ENCODE peak calls at places on chromosomes 13 and 19, in seven cellular contexts. L, M, E, K, Y, P and I are unnamed samples. For H3K36me3 and H3K4me1, the result is how much of the 10 kb centered on the place peaks cover.

GRCh38 chr13:22154041-22154440 is 483.2 kb downstream of the FGF9 start:
- DNase-seq in L (no peak), M (no peak), E (no peak), K (no peak), Y (no peak), P (no peak), I (no peak)

GRCh38 chr13:20370815-20371421 is 138.8 kb upstream of the GJB6 start:
- DNase-seq in L (no peak), M (no peak), E (no peak), K (no peak), Y (no peak), P (no peak), I (no peak)

GRCh38 chr13:48570225-48570828 is 37.4 kb upstream of the RCBTB2 start:
- DNase-seq in L (no peak), M (no peak), E (no peak), K (no peak), Y (no peak), P (no peak), I (no peak)

GRCh38 chr19:10551698-10552301 is 8.1 kb downstream of the ATG4D start:
- DNase-seq in L (peak), M (no peak), E (no peak), K (no peak), Y (no peak), P (no peak), I (no peak)

GRCh38 chr13:67642638-67643037 is 412.5 kb upstream of the PCDH9 start:
- DNase-seq in L (no peak), M (no peak), E (no peak), K (no peak), Y (no peak), P (no peak), I (no peak)

GRCh38 chr13:36858285-36858684 is 39.3 kb downstream of the RFXAP start:
- DNase-seq in L (no peak), M (no peak), E (no peak), K (peak), Y (peak), P (no peak), I (no peak)

GRCh38 chr13:43785681-43786471 is 896 bp downstream of the ENOX1 start:
- DNase-seq in L (peak), M (peak), E (peak), K (peak), Y (peak), P (peak), I (peak)

GRCh38 chr13:51549050-51549449 is 35.2 kb upstream of the WDFY2 start:
- DNase-seq in L (peak), M (no peak), E (no peak), K (no peak), Y (no peak), P (no peak), I (peak)

GRCh38 chr19:55259540-55260210 is 858 bp upstream of the PPP6R1 start:
- DNase-seq in L (no peak), M (no peak), E (no peak), K (no peak), Y (no peak), P (no peak), I (no peak)

GRCh38 chr13:40776681-40777165 is 5.7 kb upstream of the MRPS31 start:
- DNase-seq in L (no peak), M (no peak), E (no peak), K (peak), Y (no peak), P (no peak), I (no peak)

GRCh38 chr19:3045885-3046603 is 16.3 kb downstream of the TLE5 start:
- DNase-seq in L (no peak), M (no peak), E (no peak), K (no peak), Y (peak), P (no peak), I (no peak)

GRCh38 chr19:43662487-43662886 is 7.5 kb downstream of the PLAUR start:
- DNase-seq in L (no peak), M (no peak), E (no peak), K (no peak), Y (peak), P (no peak), I (no peak)

GRCh38 chr19:2977686-2978466 is 512 bp downstream of the TLE6 start:
- DNase-seq in L (peak), M (no peak), E (no peak), K (no peak), Y (peak), P (no peak), I (no peak)

GRCh38 chr13:43473437-43473836 is 313.3 kb downstream of the ENOX1 start:
- DNase-seq in L (no peak), M (no peak), E (peak), K (no peak), Y (no peak), P (no peak), I (no peak)

GRCh38 chr19:5458420-5458819 is 3.2 kb downstream of the ZNRF4 start:
- DNase-seq in L (no peak), M (no peak), E (no peak), K (no peak), Y (no peak), P (no peak), I (no peak)

GRCh38 chr13:31424130-31424729 is 224.5 kb downstream of the B3GLCT start:
- DNase-seq in L (peak), M (peak), E (peak), K (peak), Y (peak), P (peak), I (peak)

GRCh38 chr19:57171551-57172081 is 4.3 kb upstream of the DUXA start:
- DNase-seq in L (peak), M (no peak), E (peak), K (peak), Y (peak), P (peak), I (no peak)

GRCh38 chr19:49687566-49688316 is 1.7 kb upstream of the ADM5 start:
- DNase-seq in L (no peak), M (no peak), E (no peak), K (no peak), Y (no peak), P (no peak), I (no peak)

GRCh38 chr19:50384685-50385535 is 763 bp downstream of the POLD1 start:
- DNase-seq in L (no peak), M (no peak), E (no peak), K (peak), Y (peak), P (no peak), I (peak)

GRCh38 chr13:73268306-73268705 is 209.5 kb downstream of the KLF5 start:
- DNase-seq in L (peak), M (no peak), E (no peak), K (peak), Y (no peak), P (no peak), I (no peak)

GRCh38 chr19:33641261-33641660 is 19.5 kb downstream of the CHST8 start:
- DNase-seq in L (no peak), M (no peak), E (no peak), K (no peak), Y (no peak), P (no peak), I (peak)

GRCh38 chr19:28023064-28023463 is 1189.9 kb downstream of the UQCRFS1 start:
- DNase-seq in L (no peak), M (no peak), E (no peak), K (peak), Y (no peak), P (no peak), I (no peak)

GRCh38 chr13:80337011-80337688 is 3.8 kb downstream of the SPRY2 start:
- DNase-seq in L (no peak), M (no peak), E (peak), K (peak), Y (no peak), P (no peak), I (no peak)

GRCh38 chr13:23871616-23872220 is 17.5 kb downstream of the MIPEP start:
- DNase-seq in L (no peak), M (no peak), E (no peak), K (peak), Y (peak), P (no peak), I (no peak)

GRCh38 chr13:36820222-36820621 is 1.2 kb downstream of the RFXAP start:
- DNase-seq in L (no peak), M (no peak), E (no peak), K (no peak), Y (no peak), P (no peak), I (no peak)

GRCh38 chr19:35080613-35081170 is 34.9 kb upstream of the FXYD3 start:
- DNase-seq in L (no peak), M (no peak), E (no peak), K (no peak), Y (no peak), P (no peak), I (no peak)

GRCh38 chr13:46476174-46476573 is 76.8 kb upstream of the LRCH1 start:
- DNase-seq in L (no peak), M (no peak), E (no peak), K (no peak), Y (no peak), P (no peak), I (no peak)

GRCh38 chr13:28705734-28706133 is 13.0 kb downstream of the SLC46A3 start:
- DNase-seq in L (no peak), M (no peak), E (no peak), K (no peak), Y (no peak), P (no peak), I (no peak)

GRCh38 chr13:80242728-80243427 is 98.0 kb downstream of the SPRY2 start:
- DNase-seq in L (no peak), M (no peak), E (no peak), K (no peak), Y (no peak), P (no peak), I (no peak)

GRCh38 chr19:18741566-18742121 is 49.5 kb downstream of the COMP start:
- DNase-seq in L (peak), M (no peak), E (no peak), K (no peak), Y (no peak), P (peak), I (peak)

GRCh38 chr13:45167611-45168554 is 33.0 kb downstream of the KCTD4 start:
- DNase-seq in L (peak), M (no peak), E (peak), K (peak), Y (no peak), P (peak), I (peak)

DNA sequence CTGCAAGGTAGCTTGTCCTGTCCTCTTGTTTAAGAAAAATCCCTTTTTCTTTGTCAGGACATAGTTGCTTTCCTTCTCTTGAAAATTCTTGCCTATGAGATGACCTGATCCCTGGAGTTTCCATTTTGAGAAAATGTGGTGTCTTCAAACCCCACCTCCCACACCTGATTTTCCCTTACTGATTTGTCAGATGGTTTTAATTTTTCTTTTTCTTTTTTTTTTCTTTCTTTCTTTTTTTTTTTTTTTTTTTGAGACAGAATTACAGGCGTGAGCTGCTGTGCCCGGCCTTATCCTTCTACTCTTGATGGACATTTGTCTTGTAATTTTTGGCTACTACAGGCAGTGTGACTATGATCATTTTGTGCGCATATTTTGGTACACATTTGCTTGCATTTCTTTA is 1.2 kb downstream of the ZNF345 start:
- DNase-seq in L (no peak), M (no peak), E (no peak), K (no peak), Y (no peak), P (no peak), I (no peak)
- H3K4me3 ChIP-seq in L (no peak), M (peak), E (no peak), K (peak), Y (peak), P (no peak), I (no peak)

GRCh38 chr19:54153731-54154326 is 5.7 kb downstream of the LENG1 start:
- DNase-seq in L (no peak), M (no peak), E (no peak), K (no peak), Y (no peak), P (no peak), I (no peak)

GRCh38 chr19:54154603-54155345 is 4.7 kb downstream of the LENG1 start:
- DNase-seq in L (no peak), M (no peak), E (no peak), K (peak), Y (no peak), P (no peak), I (no peak)

GRCh38 chr19:54156490-54156889 is 3.0 kb downstream of the LENG1 start:
- DNase-seq in L (no peak), M (no peak), E (no peak), K (no peak), Y (no peak), P (no peak), I (no peak)

GRCh38 chr19:54156953-54157352 is 2.6 kb downstream of the LENG1 start:
- DNase-seq in L (no peak), M (no peak), E (no peak), K (no peak), Y (no peak), P (no peak), I (no peak)

DNA sequence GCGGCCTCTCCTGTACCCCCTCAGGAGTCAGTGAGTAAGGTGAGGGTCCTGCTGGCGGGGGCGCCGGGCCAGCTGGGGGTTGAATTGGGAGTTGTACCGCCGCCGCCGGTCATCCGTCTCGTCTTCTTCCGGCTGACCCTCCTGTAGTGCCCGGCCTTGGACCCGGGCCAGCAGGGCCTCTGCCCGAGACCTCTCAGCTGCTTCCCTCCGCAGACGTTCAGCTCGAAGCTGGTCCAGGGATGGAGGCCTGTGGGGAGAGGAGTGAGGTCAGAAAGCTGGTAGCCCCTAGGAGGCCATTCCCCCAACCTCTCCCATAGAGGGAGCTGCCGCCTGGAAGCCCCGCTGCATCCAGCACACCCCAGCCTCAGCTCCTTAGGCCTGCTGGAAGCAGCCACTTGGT is 3.8 kb downstream of the LENG1 start:
- DNase-seq in L (no peak), M (no peak), E (no peak), K (no peak), Y (no peak), P (no peak), I (no peak)
- H3K36me3 ChIP-seq in L (under half), M (half or more), E (half or more), K (under half), Y (under half), P (under half), I (half or more)

DNA sequence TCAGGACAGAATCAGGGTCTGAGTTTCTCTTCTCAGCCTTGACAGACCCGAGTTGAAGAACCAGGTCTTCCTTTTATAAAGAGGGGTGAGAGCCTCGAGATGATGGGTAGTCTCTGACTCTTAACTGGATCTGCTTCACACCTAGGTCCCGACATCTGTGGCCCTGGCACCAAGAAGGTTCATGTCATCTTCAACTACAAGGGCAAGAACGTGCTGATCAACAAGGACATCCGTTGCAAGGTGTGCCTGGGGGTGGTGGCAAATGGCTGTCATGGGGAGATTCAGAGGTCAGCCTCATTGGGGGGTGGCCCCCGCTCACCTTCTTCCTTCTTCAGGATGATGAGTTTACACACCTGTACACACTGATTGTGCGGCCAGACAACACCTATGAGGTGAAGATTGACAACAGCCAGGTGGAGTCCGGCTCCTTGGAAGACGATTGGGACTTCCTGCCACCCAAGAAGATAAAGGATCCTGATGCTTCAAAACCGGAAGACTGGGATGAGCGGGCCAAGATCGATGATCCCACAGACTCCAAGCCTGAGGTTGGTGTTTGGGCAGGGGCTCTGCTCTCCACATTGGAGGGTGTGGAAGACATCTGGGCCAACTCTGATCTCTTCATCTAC is 1.6 kb downstream of the CALR start:
- DNase-seq in L (no peak), M (no peak), E (no peak), K (no peak), Y (no peak), P (no peak), I (no peak)
- H3K4me1 ChIP-seq in L (half or more), M (under half), E (half or more), K (under half), Y (under half), P (under half), I (under half)

GRCh38 chr13:111202149-111202548 is 87.0 kb downstream of the ARHGEF7 start:
- DNase-seq in L (no peak), M (no peak), E (no peak), K (no peak), Y (no peak), P (no peak), I (no peak)
- H3K4me3 ChIP-seq in L (no peak), M (no peak), E (no peak), K (no peak), Y (no peak), P (no peak), I (no peak)

GRCh38 chr19:16801599-16801998 is 27.6 kb upstream of the SIN3B start:
- DNase-seq in L (no peak), M (no peak), E (no peak), K (peak), Y (no peak), P (no peak), I (no peak)

GRCh38 chr19:16799740-16800139 is 29.5 kb upstream of the SIN3B start:
- DNase-seq in L (no peak), M (no peak), E (no peak), K (no peak), Y (no peak), P (no peak), I (no peak)

GRCh38 chr19:16807416-16808274 is 21.6 kb upstream of the SIN3B start:
- DNase-seq in L (no peak), M (no peak), E (no peak), K (no peak), Y (no peak), P (no peak), I (no peak)

GRCh38 chr19:16804176-16804575 is 25.0 kb upstream of the SIN3B start:
- DNase-seq in L (no peak), M (no peak), E (no peak), K (no peak), Y (no peak), P (no peak), I (no peak)
- H3K36me3 ChIP-seq in L (under half), M (under half), E (under half), K (under half), Y (under half), P (under half), I (under half)

DNA sequence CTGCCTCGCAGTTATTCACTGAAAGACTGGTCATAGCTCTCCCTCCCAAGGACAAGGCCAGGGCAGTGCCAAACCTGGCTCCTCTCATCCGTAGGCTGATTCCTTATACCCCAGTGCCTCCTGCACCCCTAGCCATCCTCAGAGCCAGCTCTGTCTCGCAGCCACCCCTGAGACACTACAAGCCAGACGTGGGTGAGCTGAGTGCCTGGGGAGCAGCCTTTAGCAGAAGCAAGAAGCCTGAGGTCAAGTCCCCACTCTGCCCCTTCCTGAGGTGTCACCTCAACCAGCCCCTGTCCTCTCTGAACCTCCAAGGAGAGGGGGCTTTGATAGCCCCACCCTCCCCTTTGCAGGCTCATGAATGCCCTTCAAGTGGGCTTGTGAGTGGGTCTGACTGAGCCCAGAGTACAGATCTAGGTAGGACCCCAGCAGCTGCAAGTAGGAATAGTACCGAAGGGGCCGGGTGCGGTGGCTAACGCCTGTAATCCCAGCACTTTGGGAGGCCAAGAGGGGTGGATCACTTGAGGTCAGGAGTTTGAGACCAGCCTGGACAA is 14.8 kb upstream of the AKAP8L start:
- DNase-seq in L (no peak), M (no peak), E (no peak), K (no peak), Y (no peak), P (no peak), I (no peak)
- H3K4me1 ChIP-seq in L (under half), M (under half), E (under half), K (under half), Y (under half), P (under half), I (under half)

GRCh38 chr19:954672-955494 is 29.0 kb downstream of the ARID3A start:
- DNase-seq in L (no peak), M (no peak), E (no peak), K (no peak), Y (peak), P (no peak), I (no peak)
- H3K4me3 ChIP-seq in L (no peak), M (no peak), E (no peak), K (no peak), Y (no peak), P (no peak), I (no peak)

DNA sequence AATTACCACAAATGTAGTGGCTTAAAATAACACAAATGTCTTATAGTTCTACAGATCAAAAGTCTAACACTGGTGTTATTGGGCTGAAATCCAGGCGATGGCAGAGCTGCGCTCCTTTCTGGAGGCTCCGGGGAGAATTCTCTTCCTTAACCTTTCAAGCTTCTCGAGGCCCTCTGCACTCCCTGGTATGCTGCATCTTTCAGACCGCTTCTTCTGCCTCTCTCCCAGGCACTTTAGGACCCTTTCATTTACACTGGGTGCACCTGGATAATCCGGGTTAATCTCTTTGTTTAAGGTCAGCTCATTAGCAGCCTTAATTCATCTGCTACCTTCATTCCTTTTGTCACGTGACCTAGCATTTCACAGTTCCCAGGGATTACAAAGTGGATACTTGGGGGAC is 211.3 kb upstream of the RFC3 start:
- DNase-seq in L (no peak), M (no peak), E (no peak), K (no peak), Y (peak), P (no peak), I (no peak)
- H3K36me3 ChIP-seq in L (under half), M (under half), E (under half), K (under half), Y (under half), P (under half), I (under half)